ENCODE peak calls at places on chromosomes 12 and 14, in eight cellular contexts. H is hepatocyte; U is NT2/D1; Y is CD8-positive, alpha-beta T cell; X is ascending aorta; A is A549; I is Jurkat, Clone E6-1; C is HT1080. M is an unnamed sample.

GRCh38 chr12:52416788-52417187 is 10.7 kb upstream of the KRT82 start:
- DNase-seq in C (no peak), A (no peak), U (no peak), X (no peak), Y (no peak), H (no peak), I (no peak), M (no peak)

GRCh38 chr12:104477812-104478388 is 21.2 kb downstream of the CHST11 start:
- DNase-seq in A (no peak), U (no peak), H (no peak), Y (no peak), X (no peak), C (no peak), I (no peak), M (no peak)

GRCh38 chr14:62914025-62914424 is 131.2 kb downstream of the KCNH5 start:
- DNase-seq in X (no peak), U (no peak), I (no peak), H (no peak), C (peak; percentile 12), Y (no peak), A (no peak), M (no peak)

GRCh38 chr14:105146181-105146975 is 22.2 kb downstream of the JAG2 start:
- DNase-seq in X (no peak), U (no peak), I (no peak), A (no peak), C (no peak), H (no peak), Y (no peak), M (no peak)

GRCh38 chr12:73460212-73460611 is 1077.4 kb upstream of the ATXN7L3B start:
- DNase-seq in H (no peak), U (no peak), A (no peak), Y (no peak), I (no peak), C (no peak), X (no peak), M (no peak)

GRCh38 chr12:9256341-9256740 is 48.1 kb upstream of the PZP start:
- DNase-seq in H (no peak), C (no peak), X (no peak), I (no peak), A (no peak), Y (no peak), U (peak; percentile 77), M (no peak)

GRCh38 chr14:94180655-94181271 is 6.6 kb downstream of the PPP4R4 start:
- DNase-seq in X (no peak), H (peak; percentile 49), C (peak; percentile 75), U (no peak), I (peak; percentile 62), A (peak; percentile 18), Y (no peak), M (no peak)

GRCh38 chr14:35416108-35416750 is 11.7 kb upstream of the NFKBIA start:
- DNase-seq in U (no peak), C (no peak), I (no peak), X (no peak), A (no peak), Y (peak; percentile 65), H (no peak), M (no peak)

GRCh38 chr14:105144666-105145380 is 23.8 kb downstream of the JAG2 start:
- DNase-seq in C (no peak), H (no peak), A (no peak), U (no peak), I (no peak), Y (no peak), X (no peak), M (no peak)

GRCh38 chr14:67332468-67332867 is 27.1 kb downstream of the ATP6V1D start:
- DNase-seq in I (no peak), U (no peak), X (no peak), A (no peak), H (no peak), C (peak; percentile 49), Y (no peak), M (no peak)

GRCh38 chr12:22543246-22544037 is 900 bp downstream of the C2CD5 start:
- DNase-seq in I (peak; percentile 28), U (no peak), C (peak; percentile 11), A (no peak), X (peak; percentile 68), Y (peak; percentile 31), H (peak; percentile 76), M (no peak)

GRCh38 chr12:79549531-79550271 is 141.1 kb downstream of the PAWR start:
- DNase-seq in A (no peak), H (peak; percentile 54), Y (no peak), X (no peak), U (no peak), I (no peak), C (no peak), M (no peak)

GRCh38 chr12:79360936-79361335 is 329.8 kb downstream of the PAWR start:
- DNase-seq in I (no peak), Y (no peak), H (no peak), A (no peak), U (no peak), X (no peak), C (no peak), M (no peak)

GRCh38 chr12:74144396-74144795 is 393.2 kb upstream of the ATXN7L3B start:
- DNase-seq in U (no peak), X (no peak), H (no peak), I (no peak), C (no peak), A (no peak), Y (no peak), M (no peak)

GRCh38 chr12:72074065-72074464 is 135.4 kb downstream of the TPH2 start:
- DNase-seq in X (no peak), U (no peak), A (no peak), Y (no peak), H (no peak), I (no peak), C (no peak), M (no peak)

GRCh38 chr14:33736979-33737378 is 213.9 kb downstream of the EGLN3 start:
- DNase-seq in X (no peak), I (no peak), Y (no peak), U (no peak), A (no peak), C (no peak), H (no peak), M (no peak)

GRCh38 chr12:81942588-81942987 is 183.4 kb upstream of the PPFIA2 start:
- DNase-seq in Y (no peak), I (peak; percentile 66), A (no peak), U (no peak), H (no peak), X (no peak), C (peak; percentile 26), M (no peak)

GRCh38 chr12:34600592-34601462 is 578.5 kb downstream of the ALG10 start:
- DNase-seq in A (no peak), I (no peak), U (no peak), X (no peak), C (no peak), Y (no peak), H (no peak), M (no peak)

GRCh38 chr12:123149828-123150272 is 1.0 kb downstream of the PITPNM2 start:
- DNase-seq in A (peak; percentile 15), C (no peak), I (no peak), X (no peak), H (no peak), Y (peak; percentile 9), U (no peak), M (no peak)

GRCh38 chr12:94445662-94446061 is 14.0 kb downstream of the CEP83 start:
- DNase-seq in H (no peak), A (no peak), C (no peak), I (no peak), X (no peak), Y (no peak), U (no peak), M (no peak)

GRCh38 chr12:58026421-58026820 is 85.1 kb downstream of the ATP23 start:
- DNase-seq in C (no peak), U (no peak), A (no peak), I (no peak), Y (no peak), X (no peak), H (no peak), M (no peak)

GRCh38 chr12:105334568-105334967 is 4.1 kb downstream of the C12orf75 start:
- DNase-seq in H (no peak), X (no peak), C (peak; percentile 52), Y (no peak), U (no peak), I (no peak), A (no peak), M (no peak)

GRCh38 chr12:116015525-116015924 is 262.0 kb downstream of the MED13L start:
- DNase-seq in A (peak; percentile 23), C (peak; percentile 29), I (peak; percentile 31), X (no peak), H (peak; percentile 71), U (no peak), Y (no peak), M (no peak)

M was measured in PC-9.